ENCODE peak calls at places on chromosomes 12 and 14, in nine cellular contexts. L, T, G, F, W, S, X, A and M are unnamed samples.

GRCh38 chr12:8698830-8699330 is 1.1 kb downstream of the RIMKLB start:
- DNase-seq in S (peak), L (no peak), G (no peak), F (no peak), A (no peak), W (peak), T (no peak), X (no peak), M (no peak)

GRCh38 chr14:104264495-104265265 is 126.3 kb downstream of the KIF26A start:
- DNase-seq in S (no peak), F (no peak), X (no peak), T (no peak), G (no peak), L (no peak), A (no peak), W (no peak), M (no peak)

GRCh38 chr12:49296836-49297694 is 2.1 kb downstream of the PRPH start:
- DNase-seq in F (no peak), W (no peak), T (peak), A (no peak), G (no peak), X (peak), L (no peak), S (no peak), M (no peak)

GRCh38 chr12:29944269-29945000 is 160.7 kb upstream of the TMTC1 start:
- DNase-seq in T (no peak), S (no peak), X (no peak), A (no peak), G (no peak), F (no peak), L (no peak), W (peak), M (no peak)

GRCh38 chr12:91877022-91877421 is 268.6 kb downstream of the BTG1 start:
- DNase-seq in X (no peak), L (no peak), G (no peak), A (no peak), S (no peak), T (peak), W (peak), F (no peak), M (no peak)

GRCh38 chr12:103966736-103967135 is 1.1 kb downstream of the TDG start:
- DNase-seq in G (no peak), L (no peak), F (no peak), X (no peak), T (no peak), S (no peak), W (no peak), A (no peak), M (no peak)

GRCh38 chr14:54579606-54580005 is 12.7 kb downstream of the SAMD4A start:
- DNase-seq in G (no peak), X (no peak), F (no peak), T (no peak), W (peak), L (no peak), A (no peak), S (no peak), M (no peak)

GRCh38 chr12:9943244-9943643 is 11.1 kb upstream of the CLEC2A start:
- DNase-seq in S (no peak), L (no peak), G (no peak), T (no peak), F (no peak), A (peak), W (no peak), X (peak), M (peak)

GRCh38 chr12:49557917-49558215 is 10.1 kb downstream of the MCRS1 start:
- DNase-seq in W (no peak), A (no peak), S (no peak), F (no peak), X (no peak), L (no peak), T (no peak), G (no peak), M (no peak)

GRCh38 chr14:100575266-100575995 is 11.8 kb downstream of the BEGAIN start:
- DNase-seq in F (no peak), L (no peak), G (no peak), W (no peak), T (no peak), A (no peak), X (no peak), S (no peak), M (no peak)

GRCh38 chr14:56585461-56586084 is 6.0 kb downstream of the TMEM260 start:
- DNase-seq in A (no peak), S (no peak), W (peak), G (no peak), X (no peak), F (no peak), T (no peak), L (no peak), M (no peak)

GRCh38 chr12:71710276-71711125 is 24.6 kb downstream of the TMEM19 start:
- DNase-seq in W (peak), L (no peak), X (no peak), T (no peak), S (peak), G (no peak), A (no peak), F (peak), M (no peak)

GRCh38 chr12:6688543-6688999 is 604 bp downstream of the ZNF384 start:
- DNase-seq in F (no peak), T (no peak), L (peak), S (no peak), X (no peak), A (no peak), G (peak), W (no peak), M (no peak)

GRCh38 chr14:104146651-104147345 is 8.4 kb downstream of the KIF26A start:
- DNase-seq in G (no peak), F (no peak), X (peak), S (no peak), L (no peak), W (no peak), A (no peak), T (no peak), M (no peak)

GRCh38 chr14:99137913-99138571 is 134.0 kb downstream of the BCL11B start:
- DNase-seq in A (no peak), W (peak), L (no peak), G (no peak), F (no peak), T (no peak), S (no peak), X (no peak), M (no peak)

GRCh38 chr12:94326727-94327126 is 132.9 kb downstream of the CEP83 start:
- DNase-seq in G (no peak), T (no peak), A (no peak), L (no peak), F (peak), S (peak), W (peak), X (no peak), M (no peak)